ENCODE peak calls at places on chromosomes 13 and 19, in six cellular contexts. One of them, this sample, is unnamed.

GRCh38 chr13:77836423-77836822 is 82.2 kb downstream of the EDNRB start:
- DNase-seq in effector memory CD4-positive, alpha-beta T cell: no peak
- DNase-seq in Peyer's patch: no peak
- DNase-seq in tibial nerve: no peak
- DNase-seq in thoracic aorta: no peak
- DNase-seq in AG09309: no peak
- DNase-seq in this sample: no peak

GRCh38 chr13:61908906-61909305 is 493.3 kb upstream of the PCDH20 start:
- DNase-seq in Peyer's patch: no peak
- DNase-seq in tibial nerve: no peak
- DNase-seq in effector memory CD4-positive, alpha-beta T cell: no peak
- DNase-seq in thoracic aorta: no peak
- DNase-seq in AG09309: no peak
- DNase-seq in this sample: no peak

GRCh38 chr13:27053235-27053884 is 118.3 kb downstream of the USP12 start:
- DNase-seq in tibial nerve: no peak
- DNase-seq in Peyer's patch: no peak
- DNase-seq in AG09309: no peak
- DNase-seq in thoracic aorta: no peak
- DNase-seq in effector memory CD4-positive, alpha-beta T cell: no peak
- DNase-seq in this sample: no peak

GRCh38 chr13:32140109-32140508 is 108.5 kb downstream of the FRY start:
- DNase-seq in thoracic aorta: no peak
- DNase-seq in tibial nerve: no peak
- DNase-seq in AG09309: no peak
- DNase-seq in effector memory CD4-positive, alpha-beta T cell: no peak
- DNase-seq in Peyer's patch: no peak
- DNase-seq in this sample: no peak

GRCh38 chr19:54201980-54202379 is 1.3 kb downstream of the RPS9 start:
- DNase-seq in AG09309: no peak
- DNase-seq in effector memory CD4-positive, alpha-beta T cell: no peak
- DNase-seq in Peyer's patch: no peak
- DNase-seq in thoracic aorta: no peak
- DNase-seq in tibial nerve: no peak
- DNase-seq in this sample: no peak

GRCh38 chr19:1237754-1238372 is at the start of gene CBARP:
- DNase-seq in thoracic aorta: no peak
- DNase-seq in effector memory CD4-positive, alpha-beta T cell: no peak
- DNase-seq in tibial nerve: no peak
- DNase-seq in Peyer's patch: no peak
- DNase-seq in AG09309: no peak
- DNase-seq in this sample: no peak

GRCh38 chr19:38070573-38070972 is 153.4 kb downstream of the DPF1 start:
- DNase-seq in tibial nerve: no peak
- DNase-seq in effector memory CD4-positive, alpha-beta T cell: no peak
- DNase-seq in Peyer's patch: no peak
- DNase-seq in AG09309: peak; percentile 5
- DNase-seq in thoracic aorta: no peak
- DNase-seq in this sample: no peak

GRCh38 chr13:110503979-110504499 is 57.5 kb downstream of the RAB20 start:
- DNase-seq in thoracic aorta: no peak
- DNase-seq in Peyer's patch: no peak
- DNase-seq in effector memory CD4-positive, alpha-beta T cell: no peak
- DNase-seq in AG09309: no peak
- DNase-seq in tibial nerve: no peak
- DNase-seq in this sample: no peak

GRCh38 chr13:81473366-81473899 is 1132.5 kb upstream of the SPRY2 start:
- DNase-seq in Peyer's patch: no peak
- DNase-seq in tibial nerve: no peak
- DNase-seq in AG09309: no peak
- DNase-seq in effector memory CD4-positive, alpha-beta T cell: no peak
- DNase-seq in thoracic aorta: no peak
- DNase-seq in this sample: no peak

GRCh38 chr13:41649659-41650058 is 192.3 kb downstream of the RGCC start:
- DNase-seq in effector memory CD4-positive, alpha-beta T cell: no peak
- DNase-seq in Peyer's patch: no peak
- DNase-seq in tibial nerve: no peak
- DNase-seq in thoracic aorta: no peak
- DNase-seq in AG09309: no peak
- DNase-seq in this sample: no peak

GRCh38 chr13:49086711-49087110 is 111.0 kb downstream of the FNDC3A start:
- DNase-seq in effector memory CD4-positive, alpha-beta T cell: no peak
- DNase-seq in AG09309: peak; percentile 61
- DNase-seq in thoracic aorta: no peak
- DNase-seq in Peyer's patch: no peak
- DNase-seq in tibial nerve: no peak
- DNase-seq in this sample: no peak

GRCh38 chr19:11125994-11126685 is 29.4 kb downstream of the SPC24 start:
- DNase-seq in Peyer's patch: peak; percentile 81
- DNase-seq in effector memory CD4-positive, alpha-beta T cell: peak; percentile 67
- DNase-seq in thoracic aorta: peak; percentile 41
- DNase-seq in AG09309: no peak
- DNase-seq in tibial nerve: peak; percentile 82
- DNase-seq in this sample: peak; percentile 86

GRCh38 chr13:30340367-30341184 is 33.2 kb upstream of the KATNAL1 start:
- DNase-seq in thoracic aorta: peak; percentile 38
- DNase-seq in effector memory CD4-positive, alpha-beta T cell: no peak
- DNase-seq in Peyer's patch: no peak
- DNase-seq in tibial nerve: no peak
- DNase-seq in AG09309: peak; percentile 95
- DNase-seq in this sample: no peak

GRCh38 chr13:75226755-75227435 is 255.1 kb downstream of the TBC1D4 start:
- DNase-seq in AG09309: peak; percentile 97
- DNase-seq in tibial nerve: no peak
- DNase-seq in effector memory CD4-positive, alpha-beta T cell: no peak
- DNase-seq in thoracic aorta: no peak
- DNase-seq in Peyer's patch: no peak
- DNase-seq in this sample: no peak

GRCh38 chr19:1133471-1133929 is 29.7 kb downstream of the GPX4 start:
- DNase-seq in thoracic aorta: no peak
- DNase-seq in AG09309: no peak
- DNase-seq in effector memory CD4-positive, alpha-beta T cell: peak; percentile 84
- DNase-seq in tibial nerve: no peak
- DNase-seq in Peyer's patch: no peak
- DNase-seq in this sample: peak; percentile 68

DNA sequence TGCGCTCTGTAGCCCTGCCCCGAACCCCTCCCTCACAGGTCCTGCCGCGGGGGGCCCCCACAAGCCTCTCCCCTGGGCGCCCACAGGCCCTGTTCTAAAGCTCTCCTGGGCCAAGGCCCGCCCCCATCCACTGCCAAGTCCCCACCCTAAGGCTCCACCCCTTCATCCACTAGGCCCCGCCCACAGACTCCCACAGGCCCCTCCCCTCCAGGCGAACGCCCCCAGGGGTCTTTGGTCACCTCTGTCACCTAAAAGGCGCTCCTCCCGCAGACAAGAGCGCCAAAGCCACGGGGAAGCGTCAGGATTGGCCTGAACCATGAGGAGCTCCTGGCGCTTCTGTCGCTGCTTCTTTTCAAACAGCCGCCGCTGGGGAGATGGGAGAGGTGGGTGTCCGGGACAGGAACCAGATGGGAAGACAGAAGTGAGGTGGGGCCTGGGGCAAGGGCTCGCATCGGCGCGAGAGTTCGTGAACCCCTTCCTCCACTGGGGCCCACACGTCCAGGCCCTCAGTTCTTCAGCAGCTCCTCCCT is 2.3 kb downstream of the TULP2 start:
- DNase-seq in AG09309: no peak
- DNase-seq in tibial nerve: peak; percentile 49
- DNase-seq in Peyer's patch: peak; percentile 63
- DNase-seq in thoracic aorta: no peak
- DNase-seq in effector memory CD4-positive, alpha-beta T cell: no peak
- DNase-seq in this sample: peak; percentile 72
- H3K4me3 ChIP-seq in AG09309: no peak overlapping the region
- H3K4me3 ChIP-seq in tibial nerve: peak overlapping the region; percentile 32
- H3K4me3 ChIP-seq in Peyer's patch: peak overlapping the region; percentile 8
- H3K4me3 ChIP-seq in thoracic aorta: peak overlapping the region; percentile 72
- H3K4me3 ChIP-seq in effector memory CD4-positive, alpha-beta T cell: peak overlapping the region; percentile 13
- H3K4me3 ChIP-seq in this sample: peak overlapping the region; percentile 47

GRCh38 chr13:52048516-52048915 is 24.0 kb downstream of the UTP14C start:
- DNase-seq in effector memory CD4-positive, alpha-beta T cell: no peak
- DNase-seq in Peyer's patch: no peak
- DNase-seq in AG09309: no peak
- DNase-seq in thoracic aorta: no peak
- DNase-seq in tibial nerve: no peak
- DNase-seq in this sample: no peak

GRCh38 chr13:52051400-52051799 is 26.9 kb downstream of the UTP14C start:
- DNase-seq in thoracic aorta: no peak
- DNase-seq in AG09309: no peak
- DNase-seq in Peyer's patch: no peak
- DNase-seq in effector memory CD4-positive, alpha-beta T cell: no peak
- DNase-seq in tibial nerve: no peak
- DNase-seq in this sample: no peak

GRCh38 chr13:52047463-52047862 is 23.0 kb downstream of the UTP14C start:
- DNase-seq in AG09309: no peak
- DNase-seq in thoracic aorta: no peak
- DNase-seq in Peyer's patch: no peak
- DNase-seq in effector memory CD4-positive, alpha-beta T cell: no peak
- DNase-seq in tibial nerve: no peak
- DNase-seq in this sample: no peak

DNA sequence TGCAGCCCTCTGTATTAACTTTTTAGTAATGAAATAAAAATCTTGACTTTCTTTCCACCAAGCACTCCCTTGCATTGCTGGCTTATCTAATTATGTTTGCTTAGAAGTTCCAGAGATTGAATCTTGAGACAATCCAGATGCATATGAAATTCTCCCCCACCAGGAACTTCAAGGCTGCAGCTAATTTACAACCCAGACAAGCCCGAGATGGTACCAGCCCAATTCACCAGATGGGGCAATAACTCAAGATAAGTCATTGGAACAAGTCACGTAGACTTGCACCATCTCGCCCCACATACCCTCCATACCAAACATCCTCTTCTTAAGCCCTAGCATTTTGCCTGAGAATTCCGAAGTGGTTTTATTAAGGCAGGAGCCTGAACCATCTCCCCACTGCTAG is 29.0 kb downstream of the UTP14C start:
- DNase-seq in tibial nerve: no peak
- DNase-seq in AG09309: no peak
- DNase-seq in Peyer's patch: no peak
- DNase-seq in thoracic aorta: no peak
- DNase-seq in effector memory CD4-positive, alpha-beta T cell: no peak
- DNase-seq in this sample: no peak
- H3K4me3 ChIP-seq in tibial nerve: no peak overlapping the region
- H3K4me3 ChIP-seq in AG09309: no peak overlapping the region
- H3K4me3 ChIP-seq in Peyer's patch: no peak overlapping the region
- H3K4me3 ChIP-seq in thoracic aorta: no peak overlapping the region
- H3K4me3 ChIP-seq in effector memory CD4-positive, alpha-beta T cell: no peak overlapping the region
- H3K4me3 ChIP-seq in this sample: no peak overlapping the region

GRCh38 chr19:35040474-35040825 is 1.1 kb upstream of the HPN start:
- DNase-seq in AG09309: no peak
- DNase-seq in Peyer's patch: no peak
- DNase-seq in tibial nerve: no peak
- DNase-seq in thoracic aorta: no peak
- DNase-seq in effector memory CD4-positive, alpha-beta T cell: no peak
- DNase-seq in this sample: no peak
- H3K4me3 ChIP-seq in AG09309: no peak overlapping the region
- H3K4me3 ChIP-seq in Peyer's patch: no peak overlapping the region
- H3K4me3 ChIP-seq in tibial nerve: peak overlapping the region; percentile 28
- H3K4me3 ChIP-seq in thoracic aorta: peak overlapping the region; percentile 65
- H3K4me3 ChIP-seq in effector memory CD4-positive, alpha-beta T cell: peak overlapping the region; percentile 53
- H3K4me3 ChIP-seq in this sample: peak overlapping the region; percentile 42

GRCh38 chr19:13978721-13979191 is 26.4 kb downstream of the DCAF15 start:
- DNase-seq in AG09309: no peak
- DNase-seq in Peyer's patch: no peak
- DNase-seq in thoracic aorta: no peak
- DNase-seq in tibial nerve: no peak
- DNase-seq in effector memory CD4-positive, alpha-beta T cell: no peak
- DNase-seq in this sample: no peak
- H3K4me3 ChIP-seq in AG09309: no peak overlapping the region
- H3K4me3 ChIP-seq in Peyer's patch: peak overlapping the region; percentile 40
- H3K4me3 ChIP-seq in thoracic aorta: peak overlapping the region; percentile 77
- H3K4me3 ChIP-seq in tibial nerve: peak overlapping the region; percentile 53
- H3K4me3 ChIP-seq in effector memory CD4-positive, alpha-beta T cell: no peak overlapping the region
- H3K4me3 ChIP-seq in this sample: peak overlapping the region; percentile 57

DNA sequence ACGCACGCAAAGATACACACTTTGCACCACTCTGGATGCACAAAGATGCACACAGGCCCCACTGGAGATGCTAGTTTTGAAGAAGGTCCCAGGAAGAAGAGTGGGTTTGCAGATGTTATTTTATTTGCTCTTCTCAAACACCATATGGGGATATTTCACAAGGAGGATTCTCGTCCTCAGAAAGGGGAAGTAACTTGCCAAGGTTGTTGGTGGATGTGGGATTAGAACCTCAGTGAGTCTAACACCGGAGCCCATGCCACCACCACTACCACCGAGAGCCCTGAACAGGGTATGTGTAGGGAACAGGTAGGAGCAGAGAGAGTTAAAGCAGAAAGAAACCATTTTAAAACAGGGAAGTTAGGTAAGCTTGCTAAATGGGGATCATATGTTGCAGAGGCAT is 9.6 kb upstream of the CEACAM6 start:
- DNase-seq in Peyer's patch: no peak
- DNase-seq in thoracic aorta: no peak
- DNase-seq in effector memory CD4-positive, alpha-beta T cell: no peak
- DNase-seq in tibial nerve: no peak
- DNase-seq in AG09309: no peak
- DNase-seq in this sample: no peak
- H3K4me3 ChIP-seq in Peyer's patch: no peak overlapping the region
- H3K4me3 ChIP-seq in thoracic aorta: no peak overlapping the region
- H3K4me3 ChIP-seq in effector memory CD4-positive, alpha-beta T cell: no peak overlapping the region
- H3K4me3 ChIP-seq in tibial nerve: no peak overlapping the region
- H3K4me3 ChIP-seq in AG09309: no peak overlapping the region
- H3K4me3 ChIP-seq in this sample: no peak overlapping the region

DNA sequence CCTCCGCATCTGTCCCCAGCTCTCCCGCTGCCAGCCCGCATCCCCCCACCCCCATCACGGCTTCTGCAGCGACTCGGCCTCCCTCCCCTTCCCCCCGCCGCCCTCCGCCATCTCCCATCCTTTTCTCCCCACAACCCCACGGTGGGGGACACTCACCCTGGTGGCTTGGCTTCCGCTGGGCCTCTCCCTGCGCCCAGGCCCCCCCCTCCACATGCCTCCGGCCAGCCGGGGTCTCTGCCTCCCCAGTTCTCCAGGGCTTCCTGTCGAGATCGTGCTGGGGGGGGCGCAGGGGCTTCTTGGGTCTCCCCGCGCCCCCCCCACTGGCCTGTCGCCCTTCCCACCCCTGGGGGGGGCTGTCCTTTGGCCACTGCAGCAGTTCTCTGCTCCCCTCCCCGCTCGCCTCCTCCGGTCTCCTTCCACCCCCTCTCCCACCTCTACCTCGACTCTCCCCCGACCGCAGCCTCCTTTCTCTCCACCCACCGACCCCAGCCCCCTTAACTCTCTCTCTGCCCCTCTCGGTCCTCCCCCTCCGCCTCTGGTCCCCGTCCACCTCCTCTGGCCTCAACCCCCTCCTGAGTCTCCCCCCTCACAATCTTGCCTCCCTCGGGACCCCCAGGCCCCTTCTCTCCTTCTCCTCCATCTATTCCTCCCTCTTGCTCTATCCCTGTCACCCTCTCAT is 17.1 kb downstream of the LRRC4B start:
- DNase-seq in AG09309: no peak
- DNase-seq in tibial nerve: no peak
- DNase-seq in thoracic aorta: no peak
- DNase-seq in Peyer's patch: no peak
- DNase-seq in effector memory CD4-positive, alpha-beta T cell: no peak
- DNase-seq in this sample: no peak
- H3K4me3 ChIP-seq in AG09309: no peak overlapping the region
- H3K4me3 ChIP-seq in tibial nerve: no peak overlapping the region
- H3K4me3 ChIP-seq in thoracic aorta: peak overlapping the region; percentile 64
- H3K4me3 ChIP-seq in Peyer's patch: no peak overlapping the region
- H3K4me3 ChIP-seq in effector memory CD4-positive, alpha-beta T cell: no peak overlapping the region
- H3K4me3 ChIP-seq in this sample: peak overlapping the region; percentile 27

GRCh38 chr13:21901772-21902708 is 231.2 kb downstream of the FGF9 start:
- DNase-seq in Peyer's patch: peak; percentile 61
- DNase-seq in AG09309: no peak
- DNase-seq in thoracic aorta: no peak
- DNase-seq in effector memory CD4-positive, alpha-beta T cell: no peak
- DNase-seq in tibial nerve: no peak
- DNase-seq in this sample: no peak
- H3K4me3 ChIP-seq in Peyer's patch: no peak overlapping the region
- H3K4me3 ChIP-seq in AG09309: no peak overlapping the region
- H3K4me3 ChIP-seq in thoracic aorta: peak overlapping the region; percentile 59
- H3K4me3 ChIP-seq in effector memory CD4-positive, alpha-beta T cell: no peak overlapping the region
- H3K4me3 ChIP-seq in tibial nerve: no peak overlapping the region
- H3K4me3 ChIP-seq in this sample: no peak overlapping the region